ENCODE peak calls at places on chromosomes 7 and 10, in nine cellular contexts. I is astrocyte, A is right lobe of liver, W is cardiac muscle cell, R is HCT116, V is small intestine, T is left ventricle myocardium inferior, P is suprapubic skin, N is lower lobe of right lung. E is an unnamed sample.
A peak's percentile ranks its signal among the peaks of the same experiment; 100 is the strongest.

GRCh38 chr7:133795061-133795460 is 332.1 kb upstream of the LRGUK start:
- DNase-seq in I (no peak), A (no peak), W (no peak), R (no peak), V (no peak), T (no peak), P (no peak), N (no peak), E (peak; percentile 57)

GRCh38 chr7:35021445-35021844 is 15.8 kb downstream of the DPY19L1 start:
- DNase-seq in I (no peak), A (no peak), W (no peak), R (no peak), V (no peak), T (no peak), P (no peak), N (no peak), E (no peak)

GRCh38 chr7:29038463-29038862 is 80.3 kb upstream of the TRIL start:
- DNase-seq in I (peak; percentile 68), A (no peak), W (peak; percentile 58), R (no peak), V (no peak), T (no peak), P (no peak), N (no peak), E (no peak)

GRCh38 chr7:123367508-123368122 is 166.8 kb downstream of the IQUB start:
- DNase-seq in I (no peak), A (no peak), W (peak; percentile 69), R (peak; percentile 45), V (peak; percentile 29), T (no peak), P (no peak), N (no peak), E (peak; percentile 46)

GRCh38 chr10:69223028-69223342 is 2.9 kb downstream of the HKDC1 start:
- DNase-seq in I (no peak), A (no peak), W (no peak), R (no peak), V (no peak), T (no peak), P (no peak), N (no peak), E (no peak)

GRCh38 chr10:68586622-68587325 is 26.6 kb downstream of the TET1 start:
- DNase-seq in I (no peak), A (no peak), W (no peak), R (no peak), V (no peak), T (no peak), P (no peak), N (no peak), E (no peak)

GRCh38 chr10:126459878-126460481 is 71.7 kb upstream of the ADAM12 start:
- DNase-seq in I (peak; percentile 86), A (no peak), W (peak; percentile 78), R (peak; percentile 72), V (no peak), T (no peak), P (no peak), N (no peak), E (no peak)

GRCh38 chr7:28132959-28133745 is 47.4 kb downstream of the JAZF1 start:
- DNase-seq in I (peak; percentile 60), A (no peak), W (peak; percentile 16), R (no peak), V (no peak), T (no peak), P (no peak), N (no peak), E (no peak)

GRCh38 chr10:110850099-110850498 is 21.6 kb upstream of the PDCD4 start:
- DNase-seq in I (no peak), A (no peak), W (no peak), R (no peak), V (no peak), T (no peak), P (no peak), N (no peak), E (no peak)

GRCh38 chr10:103716206-103717160 is 138.9 kb downstream of the SH3PXD2A start:
- DNase-seq in I (no peak), A (no peak), W (peak; percentile 29), R (peak; percentile 48), V (peak; percentile 32), T (no peak), P (no peak), N (no peak), E (no peak)

GRCh38 chr10:101014230-101014884 is 14.7 kb downstream of the LZTS2 start:
- DNase-seq in I (no peak), A (peak; percentile 77), W (peak; percentile 68), R (no peak), V (peak; percentile 68), T (peak; percentile 86), P (peak; percentile 89), N (peak; percentile 86), E (peak; percentile 93)

GRCh38 chr10:43160067-43160918 is 22.0 kb downstream of the CSGALNACT2 start:
- DNase-seq in I (peak; percentile 87), A (no peak), W (peak; percentile 54), R (no peak), V (no peak), T (no peak), P (no peak), N (no peak), E (no peak)

GRCh38 chr10:13074562-13075451 is 25.2 kb upstream of the OPTN start:
- DNase-seq in I (peak; percentile 34), A (peak; percentile 72), W (peak; percentile 71), R (peak; percentile 53), V (peak; percentile 68), T (peak; percentile 52), P (no peak), N (peak; percentile 68), E (peak; percentile 83)

GRCh38 chr10:3186365-3186764 is 13.8 kb upstream of the PITRM1 start:
- DNase-seq in I (no peak), A (no peak), W (no peak), R (no peak), V (no peak), T (no peak), P (no peak), N (no peak), E (no peak)

GRCh38 chr7:91266067-91266930 is 2.1 kb downstream of the FZD1 start:
- DNase-seq in I (peak; percentile 20), A (peak; percentile 54), W (peak; percentile 47), R (no peak), V (no peak), T (peak; percentile 25), P (peak; percentile 68), N (peak; percentile 49), E (no peak)

GRCh38 chr7:27032843-27033242 is 63.0 kb downstream of the HOXA1 start:
- DNase-seq in I (peak; percentile 40), A (no peak), W (no peak), R (no peak), V (no peak), T (no peak), P (no peak), N (no peak), E (no peak)

GRCh38 chr10:34195364-34196057 is 619.6 kb downstream of the PARD3 start:
- DNase-seq in I (no peak), A (no peak), W (no peak), R (no peak), V (no peak), T (no peak), P (no peak), N (no peak), E (no peak)
- H3K4me1 ChIP-seq in I (no peaks in the 10 kb centered on the region), A (no peaks in the 10 kb centered on the region), W (peaks cover 21% of the 10 kb centered on the region), R (no peaks in the 10 kb centered on the region), V (no peaks in the 10 kb centered on the region), T (peaks cover 3% of the 10 kb centered on the region), P (no peaks in the 10 kb centered on the region), N (peaks cover 24% of the 10 kb centered on the region), E (no peaks in the 10 kb centered on the region)

GRCh38 chr10:30589441-30589840 is 40.1 kb downstream of the LYZL2 start:
- DNase-seq in I (no peak), A (peak; percentile 56), W (no peak), R (no peak), V (no peak), T (peak; percentile 29), P (no peak), N (peak; percentile 62), E (no peak)
- H3K4me3 ChIP-seq in I (no peak overlapping the region), A (no peak overlapping the region), W (no peak overlapping the region), R (no peak overlapping the region), V (no peak overlapping the region), T (no peak overlapping the region), P (no peak overlapping the region), N (no peak overlapping the region), E (no peak overlapping the region)

DNA sequence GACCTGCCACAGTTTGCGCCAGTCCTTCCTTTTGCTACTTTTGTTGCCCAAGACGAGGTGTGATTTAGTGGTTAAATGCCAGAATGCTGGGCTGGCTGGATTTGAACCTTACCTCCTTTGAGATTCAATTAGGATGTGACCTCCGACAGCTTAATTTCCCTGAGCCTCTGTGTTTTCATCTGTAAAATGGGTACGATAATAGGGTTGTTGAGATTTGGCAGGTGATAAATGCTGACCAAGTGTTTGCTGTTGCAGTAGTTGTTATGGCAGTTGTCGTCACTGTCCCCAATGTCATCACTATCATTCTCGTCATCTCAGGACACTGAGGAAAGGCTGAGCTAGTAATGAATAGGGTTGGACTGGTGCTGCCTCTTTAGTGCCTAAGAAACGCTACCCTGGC is 61.1 kb downstream of the GRK5 start:
- DNase-seq in I (no peak), A (no peak), W (no peak), R (no peak), V (no peak), T (no peak), P (no peak), N (no peak), E (no peak)
- H3K4me1 ChIP-seq in I (peaks cover 14% of the 10 kb centered on the region), A (peaks cover 14% of the 10 kb centered on the region), W (peaks cover 24% of the 10 kb centered on the region), R (peaks cover 52% of the 10 kb centered on the region), V (peaks cover 19% of the 10 kb centered on the region), T (peaks cover 89% of the 10 kb centered on the region), P (peaks cover 33% of the 10 kb centered on the region), N (peaks cover 87% of the 10 kb centered on the region), E (peaks cover 8% of the 10 kb centered on the region)

GRCh38 chr10:81873932-81874816 is 820 bp upstream of the NRG3 start:
- DNase-seq in I (peak; percentile 12), A (peak; percentile 76), W (peak; percentile 69), R (no peak), V (peak; percentile 5), T (peak; percentile 29), P (no peak), N (peak; percentile 83), E (no peak)
- H3K4me3 ChIP-seq in I (peak overlapping the region; percentile 52), A (peak overlapping the region; percentile 37), W (peak overlapping the region; percentile 42), R (no peak overlapping the region), V (no peak overlapping the region), T (peak overlapping the region; percentile 58), P (peak overlapping the region; percentile 39), N (peak overlapping the region; percentile 52), E (no peak overlapping the region)

GRCh38 chr10:71255540-71255816 is 43.1 kb downstream of the UNC5B start:
- DNase-seq in I (no peak), A (no peak), W (no peak), R (no peak), V (no peak), T (no peak), P (no peak), N (no peak), E (no peak)
- H3K4me1 ChIP-seq in I (peaks cover 33% of the 10 kb centered on the region), A (no peaks in the 10 kb centered on the region), W (peaks cover 57% of the 10 kb centered on the region), R (peaks cover 51% of the 10 kb centered on the region), V (peaks cover 6% of the 10 kb centered on the region), T (peaks cover 94% of the 10 kb centered on the region), P (peaks cover 59% of the 10 kb centered on the region), N (peaks cover 35% of the 10 kb centered on the region), E (peaks cover 21% of the 10 kb centered on the region)

GRCh38 chr10:29631049-29631339 is 3.8 kb downstream of the SVIL start:
- DNase-seq in I (no peak), A (no peak), W (no peak), R (no peak), V (no peak), T (no peak), P (no peak), N (no peak), E (no peak)
- H3K4me3 ChIP-seq in I (no peak overlapping the region), A (no peak overlapping the region), W (peak overlapping the region; percentile 12), R (no peak overlapping the region), V (no peak overlapping the region), T (peak overlapping the region; percentile 64), P (no peak overlapping the region), N (no peak overlapping the region), E (no peak overlapping the region)

GRCh38 chr7:17095001-17095574 is 203.4 kb upstream of the AHR start:
- DNase-seq in I (peak; percentile 87), A (no peak), W (peak; percentile 30), R (no peak), V (no peak), T (no peak), P (peak; percentile 75), N (no peak), E (no peak)
- H3K4me1 ChIP-seq in I (peaks cover 2% of the 10 kb centered on the region), A (peaks cover 17% of the 10 kb centered on the region), W (no peaks in the 10 kb centered on the region), R (peaks cover 17% of the 10 kb centered on the region), V (no peaks in the 10 kb centered on the region), T (peaks cover 7% of the 10 kb centered on the region), P (peaks cover 41% of the 10 kb centered on the region), N (peaks cover 27% of the 10 kb centered on the region), E (no peaks in the 10 kb centered on the region)

E was measured in HAP-1.